ENCODE peak calls at places on chromosomes 5 and 9, in ten cellular contexts. One of them, this sample, is unnamed.

GRCh38 chr5:61332891-61333350 is 863 bp downstream of the ZSWIM6 start:
- DNase-seq in erythroblast: peak
- DNase-seq in heart left ventricle: peak
- DNase-seq in breast epithelium: no peak
- DNase-seq in IMR-90: peak
- DNase-seq in right lobe of liver: peak
- DNase-seq in H1: peak
- DNase-seq in A549: peak
- DNase-seq in adrenal gland: peak
- DNase-seq in Peyer's patch: peak
- DNase-seq in this sample: peak

GRCh38 chr5:54689411-54690251 is 172.1 kb downstream of the SNX18 start:
- DNase-seq in heart left ventricle: no peak
- DNase-seq in H1: no peak
- DNase-seq in Peyer's patch: no peak
- DNase-seq in erythroblast: no peak
- DNase-seq in adrenal gland: no peak
- DNase-seq in breast epithelium: no peak
- DNase-seq in IMR-90: no peak
- DNase-seq in right lobe of liver: no peak
- DNase-seq in A549: no peak
- DNase-seq in this sample: no peak

GRCh38 chr9:115162946-115163345 is 45.0 kb upstream of the TNC start:
- DNase-seq in heart left ventricle: no peak
- DNase-seq in H1: no peak
- DNase-seq in breast epithelium: no peak
- DNase-seq in A549: no peak
- DNase-seq in Peyer's patch: no peak
- DNase-seq in right lobe of liver: no peak
- DNase-seq in erythroblast: no peak
- DNase-seq in adrenal gland: no peak
- DNase-seq in IMR-90: no peak
- DNase-seq in this sample: no peak

GRCh38 chr9:95307538-95307937 is 10.0 kb downstream of the FANCC start:
- DNase-seq in erythroblast: no peak
- DNase-seq in heart left ventricle: no peak
- DNase-seq in right lobe of liver: no peak
- DNase-seq in H1: no peak
- DNase-seq in Peyer's patch: no peak
- DNase-seq in A549: no peak
- DNase-seq in breast epithelium: no peak
- DNase-seq in IMR-90: no peak
- DNase-seq in adrenal gland: no peak
- DNase-seq in this sample: no peak

GRCh38 chr5:54095969-54096368 is 214.4 kb downstream of the ARL15 start:
- DNase-seq in right lobe of liver: no peak
- DNase-seq in heart left ventricle: no peak
- DNase-seq in A549: no peak
- DNase-seq in Peyer's patch: no peak
- DNase-seq in IMR-90: no peak
- DNase-seq in adrenal gland: no peak
- DNase-seq in breast epithelium: no peak
- DNase-seq in erythroblast: no peak
- DNase-seq in H1: no peak
- DNase-seq in this sample: no peak

GRCh38 chr5:154309361-154309725 is 118.8 kb downstream of the GALNT10 start:
- DNase-seq in breast epithelium: no peak
- DNase-seq in adrenal gland: no peak
- DNase-seq in IMR-90: peak
- DNase-seq in erythroblast: no peak
- DNase-seq in A549: no peak
- DNase-seq in heart left ventricle: no peak
- DNase-seq in right lobe of liver: no peak
- DNase-seq in Peyer's patch: no peak
- DNase-seq in H1: no peak
- DNase-seq in this sample: peak

GRCh38 chr9:107246259-107247254 is 36.5 kb upstream of the RAD23B start:
- DNase-seq in right lobe of liver: no peak
- DNase-seq in heart left ventricle: no peak
- DNase-seq in IMR-90: peak
- DNase-seq in erythroblast: peak
- DNase-seq in H1: peak
- DNase-seq in A549: no peak
- DNase-seq in Peyer's patch: no peak
- DNase-seq in breast epithelium: no peak
- DNase-seq in adrenal gland: no peak
- DNase-seq in this sample: no peak

GRCh38 chr9:20683351-20684034 is 566 bp upstream of the FOCAD start:
- DNase-seq in A549: peak
- DNase-seq in Peyer's patch: peak
- DNase-seq in adrenal gland: peak
- DNase-seq in breast epithelium: peak
- DNase-seq in erythroblast: peak
- DNase-seq in IMR-90: peak
- DNase-seq in H1: no peak
- DNase-seq in heart left ventricle: peak
- DNase-seq in right lobe of liver: peak
- DNase-seq in this sample: peak

GRCh38 chr5:135468541-135468940 is 16.4 kb upstream of the TIFAB start:
- DNase-seq in erythroblast: no peak
- DNase-seq in adrenal gland: no peak
- DNase-seq in A549: no peak
- DNase-seq in IMR-90: no peak
- DNase-seq in heart left ventricle: no peak
- DNase-seq in H1: no peak
- DNase-seq in breast epithelium: no peak
- DNase-seq in Peyer's patch: no peak
- DNase-seq in right lobe of liver: peak
- DNase-seq in this sample: no peak

GRCh38 chr5:122775713-122776084 is 819 bp downstream of the SNX2 start:
- DNase-seq in breast epithelium: no peak
- DNase-seq in A549: no peak
- DNase-seq in right lobe of liver: no peak
- DNase-seq in erythroblast: peak
- DNase-seq in adrenal gland: no peak
- DNase-seq in H1: no peak
- DNase-seq in IMR-90: no peak
- DNase-seq in Peyer's patch: no peak
- DNase-seq in heart left ventricle: no peak
- DNase-seq in this sample: no peak

GRCh38 chr5:122774519-122774860 is 390 bp upstream of the SNX2 start:
- DNase-seq in IMR-90: no peak
- DNase-seq in A549: peak
- DNase-seq in breast epithelium: no peak
- DNase-seq in right lobe of liver: no peak
- DNase-seq in erythroblast: no peak
- DNase-seq in H1: no peak
- DNase-seq in heart left ventricle: no peak
- DNase-seq in adrenal gland: no peak
- DNase-seq in Peyer's patch: no peak
- DNase-seq in this sample: no peak

GRCh38 chr5:122773615-122774014 is 1.3 kb upstream of the SNX2 start:
- DNase-seq in heart left ventricle: no peak
- DNase-seq in right lobe of liver: no peak
- DNase-seq in A549: no peak
- DNase-seq in adrenal gland: no peak
- DNase-seq in H1: no peak
- DNase-seq in IMR-90: no peak
- DNase-seq in Peyer's patch: no peak
- DNase-seq in erythroblast: no peak
- DNase-seq in breast epithelium: no peak
- DNase-seq in this sample: no peak

GRCh38 chr5:122776143-122776542 is 1.3 kb downstream of the SNX2 start:
- DNase-seq in heart left ventricle: no peak
- DNase-seq in Peyer's patch: no peak
- DNase-seq in breast epithelium: no peak
- DNase-seq in IMR-90: no peak
- DNase-seq in H1: no peak
- DNase-seq in adrenal gland: no peak
- DNase-seq in right lobe of liver: no peak
- DNase-seq in erythroblast: peak
- DNase-seq in A549: no peak
- DNase-seq in this sample: no peak

DNA sequence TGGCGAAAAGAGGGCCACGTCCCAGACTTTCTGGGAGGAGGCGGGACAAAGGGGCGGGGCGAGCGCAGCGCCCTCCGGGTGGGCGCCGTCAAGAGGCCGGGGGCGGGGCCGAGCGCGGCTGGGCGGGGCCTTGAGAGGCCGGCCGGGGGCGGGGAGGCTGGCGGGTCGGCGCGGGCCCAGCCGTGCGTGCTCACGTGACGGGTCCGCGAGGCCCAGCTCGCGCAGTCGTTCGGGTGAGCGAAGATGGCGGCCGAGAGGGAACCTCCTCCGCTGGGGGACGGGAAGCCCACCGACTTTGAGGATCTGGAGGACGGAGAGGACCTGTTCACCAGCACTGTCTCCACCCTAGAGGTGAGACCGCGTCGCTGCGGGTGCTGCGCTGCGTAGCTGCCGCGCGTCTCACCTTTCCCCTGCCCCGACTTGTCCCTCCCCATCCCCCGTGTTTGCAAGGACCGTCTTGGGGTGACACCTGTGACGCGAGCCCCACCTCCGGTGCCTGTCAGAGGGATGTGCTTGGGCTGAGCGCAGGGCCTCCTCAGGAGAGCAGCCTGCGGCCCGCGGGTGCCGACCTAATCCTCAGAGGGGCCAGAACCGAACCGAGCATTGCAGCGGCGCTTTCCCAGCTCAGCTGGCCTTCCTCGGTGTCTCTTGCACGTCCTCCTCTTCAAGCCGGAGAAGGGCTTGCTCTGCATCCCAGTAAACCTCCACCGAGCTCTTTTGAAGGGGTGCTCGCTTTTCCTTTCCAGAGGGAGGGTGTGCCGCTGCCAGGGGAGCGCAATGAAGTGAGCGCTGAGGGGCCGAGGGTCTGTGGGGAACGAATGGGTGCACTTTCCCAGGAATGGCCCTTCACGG is at the start of gene SNX2:
- DNase-seq in erythroblast: peak
- DNase-seq in H1: peak
- DNase-seq in IMR-90: peak
- DNase-seq in heart left ventricle: peak
- DNase-seq in right lobe of liver: peak
- DNase-seq in adrenal gland: peak
- DNase-seq in Peyer's patch: peak
- DNase-seq in A549: peak
- DNase-seq in breast epithelium: peak
- DNase-seq in this sample: peak
- TF ChIP-seq POLR2A in erythroblast: peak
- TF ChIP-seq POLR2A in H1: peak
- TF ChIP-seq POLR2A in IMR-90: peak
- TF ChIP-seq POLR2A in heart left ventricle: no peak
- TF ChIP-seq POLR2A in right lobe of liver: peak
- TF ChIP-seq POLR2A in adrenal gland: peak
- TF ChIP-seq POLR2A in Peyer's patch: peak
- TF ChIP-seq POLR2A in A549: peak
- TF ChIP-seq POLR2A in breast epithelium: peak
- TF ChIP-seq POLR2A in this sample: peak

GRCh38 chr9:83062653-83063527 is at the start of gene RASEF:
- DNase-seq in heart left ventricle: no peak
- DNase-seq in right lobe of liver: peak
- DNase-seq in A549: peak
- DNase-seq in adrenal gland: no peak
- DNase-seq in breast epithelium: peak
- DNase-seq in H1: peak
- DNase-seq in IMR-90: no peak
- DNase-seq in Peyer's patch: peak
- DNase-seq in erythroblast: no peak
- DNase-seq in this sample: no peak

GRCh38 chr9:83059417-83059816 is 3.5 kb downstream of the RASEF start:
- DNase-seq in A549: no peak
- DNase-seq in H1: no peak
- DNase-seq in IMR-90: no peak
- DNase-seq in right lobe of liver: no peak
- DNase-seq in Peyer's patch: no peak
- DNase-seq in breast epithelium: no peak
- DNase-seq in heart left ventricle: no peak
- DNase-seq in adrenal gland: no peak
- DNase-seq in erythroblast: no peak
- DNase-seq in this sample: no peak

GRCh38 chr9:83062011-83062652 is 810 bp downstream of the RASEF start:
- DNase-seq in erythroblast: no peak
- DNase-seq in H1: peak
- DNase-seq in breast epithelium: peak
- DNase-seq in A549: peak
- DNase-seq in Peyer's patch: peak
- DNase-seq in right lobe of liver: peak
- DNase-seq in IMR-90: peak
- DNase-seq in adrenal gland: no peak
- DNase-seq in heart left ventricle: no peak
- DNase-seq in this sample: no peak

GRCh38 chr9:83061036-83061435 is 1.9 kb downstream of the RASEF start:
- DNase-seq in IMR-90: peak
- DNase-seq in A549: peak
- DNase-seq in Peyer's patch: no peak
- DNase-seq in erythroblast: no peak
- DNase-seq in right lobe of liver: no peak
- DNase-seq in adrenal gland: no peak
- DNase-seq in H1: no peak
- DNase-seq in heart left ventricle: no peak
- DNase-seq in breast epithelium: no peak
- DNase-seq in this sample: no peak

GRCh38 chr9:83060557-83060956 is 2.4 kb downstream of the RASEF start:
- DNase-seq in erythroblast: no peak
- DNase-seq in IMR-90: no peak
- DNase-seq in Peyer's patch: no peak
- DNase-seq in A549: peak
- DNase-seq in right lobe of liver: no peak
- DNase-seq in heart left ventricle: no peak
- DNase-seq in breast epithelium: no peak
- DNase-seq in H1: no peak
- DNase-seq in adrenal gland: no peak
- DNase-seq in this sample: no peak
- TF ChIP-seq POLR2A in erythroblast: no peak
- TF ChIP-seq POLR2A in IMR-90: no peak
- TF ChIP-seq POLR2A in Peyer's patch: no peak
- TF ChIP-seq POLR2A in A549: no peak
- TF ChIP-seq POLR2A in right lobe of liver: no peak
- TF ChIP-seq POLR2A in heart left ventricle: no peak
- TF ChIP-seq POLR2A in breast epithelium: no peak
- TF ChIP-seq POLR2A in H1: no peak
- TF ChIP-seq POLR2A in adrenal gland: no peak
- TF ChIP-seq POLR2A in this sample: no peak

GRCh38 chr5:151020304-151021031 is at the start of gene GPX3:
- DNase-seq in IMR-90: peak
- DNase-seq in adrenal gland: peak
- DNase-seq in A549: peak
- DNase-seq in breast epithelium: peak
- DNase-seq in erythroblast: peak
- DNase-seq in heart left ventricle: peak
- DNase-seq in right lobe of liver: peak
- DNase-seq in H1: peak
- DNase-seq in Peyer's patch: peak
- DNase-seq in this sample: peak
- TF ChIP-seq POLR2A in IMR-90: no peak
- TF ChIP-seq POLR2A in adrenal gland: peak
- TF ChIP-seq POLR2A in A549: peak
- TF ChIP-seq POLR2A in breast epithelium: peak
- TF ChIP-seq POLR2A in erythroblast: no peak
- TF ChIP-seq POLR2A in heart left ventricle: peak
- TF ChIP-seq POLR2A in right lobe of liver: peak
- TF ChIP-seq POLR2A in H1: no peak
- TF ChIP-seq POLR2A in Peyer's patch: peak
- TF ChIP-seq POLR2A in this sample: peak

GRCh38 chr5:12662545-12663314 is 758.5 kb upstream of the CTNND2 start:
- DNase-seq in adrenal gland: no peak
- DNase-seq in heart left ventricle: no peak
- DNase-seq in erythroblast: no peak
- DNase-seq in H1: no peak
- DNase-seq in A549: no peak
- DNase-seq in breast epithelium: no peak
- DNase-seq in Peyer's patch: no peak
- DNase-seq in IMR-90: no peak
- DNase-seq in right lobe of liver: no peak
- DNase-seq in this sample: no peak
- TF ChIP-seq POLR2A in adrenal gland: no peak
- TF ChIP-seq POLR2A in heart left ventricle: no peak
- TF ChIP-seq POLR2A in erythroblast: no peak
- TF ChIP-seq POLR2A in H1: peak
- TF ChIP-seq POLR2A in A549: no peak
- TF ChIP-seq POLR2A in breast epithelium: no peak
- TF ChIP-seq POLR2A in Peyer's patch: no peak
- TF ChIP-seq POLR2A in IMR-90: no peak
- TF ChIP-seq POLR2A in right lobe of liver: no peak
- TF ChIP-seq POLR2A in this sample: no peak